ENCODE peak calls at places on chromosome 18, in five cellular contexts. Z is IMR-90, T is testis, C is endothelial cell of umbilical vein, A is HCT116. U is an unnamed sample.

GRCh38 chr18:42474577-42474976 is 519.5 kb downstream of the PIK3C3 start:
- DNase-seq in A (no peak), T (no peak), Z (no peak), C (no peak), U (no peak)

GRCh38 chr18:8730080-8730827 is 24.9 kb downstream of the MTCL1 start:
- DNase-seq in Z (peak; percentile 94), A (peak; percentile 74), C (peak; percentile 95), T (peak; percentile 58), U (peak; percentile 73)

GRCh38 chr18:34701911-34702310 is 8.2 kb upstream of the DTNA start:
- DNase-seq in A (no peak), Z (no peak), T (no peak), C (no peak), U (no peak)

GRCh38 chr18:23324056-23324811 is 128.9 kb upstream of the RIOK3 start:
- DNase-seq in C (no peak), T (no peak), Z (no peak), A (no peak), U (no peak)

GRCh38 chr18:68763082-68763481 is 34.8 kb upstream of the CCDC102B start:
- DNase-seq in Z (peak; percentile 41), T (no peak), A (no peak), C (peak; percentile 24), U (no peak)

GRCh38 chr18:25896178-25896780 is 194.1 kb downstream of the SS18 start:
- DNase-seq in Z (peak; percentile 58), A (peak; percentile 32), T (peak; percentile 29), C (peak; percentile 62), U (no peak)

GRCh38 chr18:58045265-58046086 is 1.4 kb downstream of the NEDD4L start:
- DNase-seq in Z (peak; percentile 31), T (peak; percentile 23), C (peak; percentile 42), A (peak; percentile 48), U (peak; percentile 19)

GRCh38 chr18:76757343-76757742 is 65.0 kb upstream of the ZNF236 start:
- DNase-seq in T (no peak), A (no peak), C (no peak), Z (no peak), U (no peak)

GRCh38 chr18:22503803-22504202 is 86.1 kb upstream of the CTAGE1 start:
- DNase-seq in T (no peak), C (no peak), A (no peak), Z (peak; percentile 97), U (no peak)

GRCh38 chr18:830315-830901 is 18.4 kb upstream of the YES1 start:
- DNase-seq in Z (peak; percentile 67), A (no peak), T (no peak), C (peak; percentile 96), U (peak; percentile 40)

GRCh38 chr18:39958876-39959275 is 1996.2 kb upstream of the PIK3C3 start:
- DNase-seq in C (no peak), T (no peak), A (no peak), Z (no peak), U (no peak)

GRCh38 chr18:49031511-49032188 is 80.9 kb upstream of the SMAD7 start:
- DNase-seq in A (no peak), Z (no peak), T (no peak), C (no peak), U (no peak)

GRCh38 chr18:48048251-48048650 is 117.8 kb upstream of the SMAD2 start:
- DNase-seq in Z (no peak), T (no peak), A (no peak), C (no peak), U (no peak)

GRCh38 chr18:70659026-70659726 is 370.3 kb downstream of the SOCS6 start:
- DNase-seq in A (no peak), T (no peak), Z (peak; percentile 7), C (no peak), U (peak; percentile 25)

GRCh38 chr18:4807495-4808293 is 352.6 kb upstream of the DLGAP1 start:
- DNase-seq in T (no peak), C (no peak), Z (no peak), A (no peak), U (no peak)

GRCh38 chr18:76821875-76822509 is 365 bp upstream of the ZNF236 start:
- DNase-seq in C (peak; percentile 69), A (no peak), Z (peak; percentile 35), T (peak; percentile 62), U (peak; percentile 65)

GRCh38 chr18:6327895-6328623 is 86.7 kb downstream of the L3MBTL4 start:
- DNase-seq in Z (no peak), A (no peak), C (no peak), T (no peak), U (no peak)

GRCh38 chr18:55053976-55054375 is 94.7 kb upstream of the CCDC68 start:
- DNase-seq in T (no peak), C (no peak), Z (peak; percentile 2), A (no peak), U (no peak)

GRCh38 chr18:766550-766860 is 45.5 kb downstream of the YES1 start:
- DNase-seq in T (no peak), A (no peak), Z (no peak), C (no peak), U (no peak)

GRCh38 chr18:9066358-9066757 is 36.1 kb upstream of the NDUFV2 start:
- DNase-seq in T (no peak), A (no peak), Z (no peak), C (no peak), U (no peak)

GRCh38 chr18:69399253-69399652 is 1.4 kb upstream of the DOK6 start:
- DNase-seq in A (no peak), C (no peak), T (no peak), Z (no peak), U (no peak)

GRCh38 chr18:45727068-45727467 is 3.1 kb downstream of the SLC14A1 start:
- DNase-seq in T (no peak), C (no peak), Z (no peak), A (no peak), U (no peak)

GRCh38 chr18:45726603-45727002 is 2.6 kb downstream of the SLC14A1 start:
- DNase-seq in A (no peak), C (no peak), T (no peak), Z (peak; percentile 39), U (no peak)

GRCh38 chr18:45724591-45724990 is 610 bp downstream of the SLC14A1 start:
- DNase-seq in C (no peak), A (no peak), Z (no peak), T (no peak), U (no peak)

GRCh38 chr18:45722899-45723298 is 1.1 kb upstream of the SLC14A1 start:
- DNase-seq in C (peak; percentile 83), T (peak; percentile 84), Z (peak; percentile 77), A (peak; percentile 57), U (peak; percentile 77)

DNA sequence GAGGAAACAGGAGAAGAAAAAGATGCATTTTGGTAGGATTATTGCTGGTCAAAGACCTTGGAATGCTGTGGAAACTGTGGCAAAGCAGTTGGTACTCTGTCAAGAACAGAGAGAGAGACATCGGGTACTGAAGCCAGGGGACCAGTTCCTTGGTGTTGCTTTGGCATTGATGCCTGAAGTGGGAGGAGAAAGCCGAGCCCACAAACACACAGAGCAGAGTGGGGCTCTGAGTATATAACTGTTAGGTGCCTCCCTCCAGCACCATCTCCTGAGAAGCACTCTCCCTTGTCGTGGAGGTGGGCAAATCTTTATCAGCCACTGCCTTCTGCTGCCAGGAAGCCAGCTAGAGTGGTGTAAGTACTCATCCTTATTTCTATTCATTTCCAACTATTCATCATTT is at the start of gene SLC14A1:
- DNase-seq in T (no peak), A (no peak), Z (no peak), C (no peak), U (no peak)
- TF ChIP-seq POLR2A in T (no peak), A (no peak), Z (no peak), C (no peak), U (no peak)

GRCh38 chr18:79508565-79509535 is 113.1 kb downstream of the NFATC1 start:
- DNase-seq in C (no peak), Z (no peak), T (no peak), A (no peak), U (no peak)

GRCh38 chr18:79507546-79508480 is 112.1 kb downstream of the NFATC1 start:
- DNase-seq in C (peak; percentile 92), Z (peak; percentile 41), A (no peak), T (peak; percentile 82), U (peak; percentile 90)

GRCh38 chr18:79509536-79509930 is 113.8 kb downstream of the NFATC1 start:
- DNase-seq in A (no peak), Z (no peak), C (no peak), T (no peak), U (no peak)

GRCh38 chr18:79506191-79507075 is 110.7 kb downstream of the NFATC1 start:
- DNase-seq in A (no peak), C (no peak), T (no peak), Z (no peak), U (peak; percentile 78)

DNA sequence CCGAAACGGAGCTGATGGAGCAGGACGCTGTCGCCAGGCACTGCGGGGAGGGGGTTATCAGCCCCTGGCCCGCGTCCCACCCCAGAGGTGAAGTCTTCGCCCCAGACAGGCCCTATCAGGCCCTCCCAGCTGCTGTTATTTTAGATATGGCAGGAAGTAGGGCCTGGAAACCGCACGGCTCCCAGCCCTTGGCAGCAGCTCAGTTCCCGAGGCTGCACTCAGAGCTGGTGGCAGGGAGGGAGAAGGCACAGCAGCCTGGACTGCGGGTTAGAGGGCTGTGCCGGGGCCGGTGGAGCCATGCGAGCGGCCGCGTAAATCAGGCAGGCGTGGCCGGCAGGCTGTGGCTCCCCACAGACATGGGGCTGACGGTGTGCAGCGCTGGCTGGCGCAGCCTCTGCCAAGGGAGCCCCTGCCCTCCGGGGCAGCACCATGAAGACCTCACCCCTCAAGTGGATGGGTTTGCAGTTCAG is 111.4 kb downstream of the NFATC1 start:
- DNase-seq in Z (no peak), A (no peak), C (peak; percentile 96), T (peak; percentile 53), U (peak; percentile 88)
- H3K4me3 ChIP-seq in Z (no peak overlapping the region), A (no peak overlapping the region), C (no peak overlapping the region), T (no peak overlapping the region), U (peak overlapping the region; percentile 40)

DNA sequence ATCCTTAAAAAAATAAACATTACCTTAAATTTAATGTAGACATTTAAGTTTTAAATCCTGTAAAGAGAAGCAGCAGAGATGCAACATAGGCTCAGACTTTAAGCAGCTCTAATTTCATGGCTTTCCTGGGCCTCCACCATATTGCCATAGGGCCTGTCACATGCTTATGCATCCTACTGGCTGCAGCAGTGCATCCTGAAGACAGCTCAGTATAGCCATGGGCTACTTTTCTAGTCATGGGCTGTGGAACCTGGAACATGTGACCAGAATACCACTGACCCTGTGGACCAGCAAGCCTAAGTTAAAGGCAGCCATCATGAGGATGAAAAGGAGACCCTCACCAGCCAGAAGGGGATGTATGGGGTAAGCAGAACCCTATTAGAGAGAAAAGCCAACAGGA is 10.7 kb downstream of the RMP24 start:
- DNase-seq in A (no peak), C (no peak), Z (no peak), T (no peak), U (no peak)
- H3K27ac ChIP-seq in A (no peak overlapping the region), C (no peak overlapping the region), Z (peak overlapping the region; percentile 63), T (no peak overlapping the region), U (no peak overlapping the region)

GRCh38 chr18:11981633-11982366 is 493 bp downstream of the IMPA2 start:
- DNase-seq in Z (peak; percentile 19), T (peak; percentile 38), A (no peak), C (peak; percentile 19), U (peak; percentile 45)
- TF ChIP-seq POLR2A in Z (no peak), T (no peak), A (no peak), C (no peak), U (no peak)